ENCODE peak calls at places on chromosome 20, in ten cellular contexts. P, J, F, X, I, N, D, U, A and W are unnamed samples.

GRCh38 chr20:12217382-12217781 is 299.7 kb downstream of the BTBD3 start:
- DNase-seq in P (no peak), J (no peak), F (peak), X (no peak), I (no peak), N (no peak), D (no peak), U (no peak), A (no peak), W (no peak)

GRCh38 chr20:24303393-24303792 is 166.0 kb upstream of the SYNDIG1 start:
- DNase-seq in P (no peak), J (peak), F (no peak), X (peak), I (no peak), N (no peak), D (no peak), U (no peak), A (no peak), W (no peak)

GRCh38 chr20:25042531-25043498 is 15.1 kb downstream of the ACSS1 start:
- DNase-seq in P (no peak), J (no peak), F (no peak), X (no peak), I (peak), N (peak), D (peak), U (no peak), A (peak), W (peak)

GRCh38 chr20:57392512-57393271 is 1.5 kb downstream of the RBM38 start:
- DNase-seq in P (peak), J (no peak), F (no peak), X (no peak), I (no peak), N (peak), D (peak), U (peak), A (no peak), W (peak)

GRCh38 chr20:31707994-31708744 is 14.5 kb downstream of the BCL2L1 start:
- DNase-seq in P (no peak), J (no peak), F (no peak), X (peak), I (no peak), N (peak), D (no peak), U (no peak), A (peak), W (no peak)

GRCh38 chr20:23165307-23165750 is 79.2 kb upstream of the CD93 start:
- DNase-seq in P (no peak), J (no peak), F (no peak), X (no peak), I (peak), N (no peak), D (no peak), U (no peak), A (peak), W (no peak)

GRCh38 chr20:20089939-20090338 is 37.6 kb downstream of the CFAP61 start:
- DNase-seq in P (no peak), J (no peak), F (no peak), X (no peak), I (no peak), N (no peak), D (no peak), U (no peak), A (no peak), W (no peak)

GRCh38 chr20:12963456-12963855 is 45.3 kb upstream of the SPTLC3 start:
- DNase-seq in P (no peak), J (no peak), F (no peak), X (no peak), I (no peak), N (no peak), D (no peak), U (no peak), A (no peak), W (no peak)

GRCh38 chr20:38222231-38222922 is 38.2 kb downstream of the KIAA1755 start:
- DNase-seq in P (peak), J (peak), F (peak), X (peak), I (peak), N (peak), D (peak), U (no peak), A (peak), W (peak)

GRCh38 chr20:34172926-34173325 is 60.9 kb upstream of the EIF2S2 start:
- DNase-seq in P (no peak), J (no peak), F (no peak), X (no peak), I (no peak), N (no peak), D (no peak), U (no peak), A (no peak), W (no peak)

GRCh38 chr20:48597521-48598302 is 230.1 kb downstream of the PREX1 start:
- DNase-seq in P (no peak), J (no peak), F (no peak), X (no peak), I (no peak), N (peak), D (no peak), U (no peak), A (no peak), W (no peak)